ENCODE peak calls at places on chromosomes 3 and 15, in six cellular contexts. Z is neuronal stem cell, W is H1, U is IMR-90, D is H9, F is mesenchymal stem cell. Q is an unnamed sample.
A peak's percentile ranks its signal among the peaks of the same experiment; 100 is the strongest.

GRCh38 chr15:52797625-52798501 is 7.7 kb upstream of the ONECUT1 start:
- DNase-seq in Z (peak; percentile 15), F (no peak), D (peak; percentile 48), U (no peak), W (peak; percentile 67), Q (no peak)

GRCh38 chr3:52056521-52056967 is at the start of gene DUSP7:
- DNase-seq in D (peak; percentile 58), U (peak; percentile 46), Z (peak; percentile 81), W (peak; percentile 76), F (peak; percentile 72), Q (peak; percentile 44)

GRCh38 chr3:18580268-18580667 is 155.1 kb upstream of the SATB1 start:
- DNase-seq in U (no peak), W (no peak), D (no peak), Z (no peak), F (no peak), Q (no peak)

GRCh38 chr15:79283252-79284048 is 928 bp downstream of the ANKRD34C start:
- DNase-seq in U (peak; percentile 21), Z (peak; percentile 73), D (peak; percentile 80), W (peak; percentile 87), F (peak; percentile 58), Q (peak; percentile 42)

GRCh38 chr3:63818282-63819150 is 583 bp upstream of the C3orf49 start:
- DNase-seq in F (peak; percentile 59), W (peak; percentile 83), Z (peak; percentile 62), D (peak; percentile 49), U (peak; percentile 61), Q (peak; percentile 43)

GRCh38 chr15:26662226-26662750 is 110.6 kb downstream of the GABRB3 start:
- DNase-seq in U (no peak), W (no peak), D (no peak), Z (no peak), F (no peak), Q (no peak)

GRCh38 chr15:43975750-43976149 is 148.9 kb downstream of the WDR76 start:
- DNase-seq in D (no peak), Z (no peak), W (no peak), F (no peak), U (no peak), Q (no peak)

GRCh38 chr3:29914861-29915524 is 634.1 kb downstream of the RBMS3 start:
- DNase-seq in U (peak; percentile 78), W (no peak), F (peak; percentile 82), Z (no peak), D (no peak), Q (no peak)

GRCh38 chr3:100254168-100254777 is 6.5 kb upstream of the TBC1D23 start:
- DNase-seq in D (peak; percentile 67), U (peak; percentile 78), W (peak; percentile 58), Z (peak; percentile 54), F (peak; percentile 86), Q (peak; percentile 25)

GRCh38 chr3:153591566-153592221 is 429.7 kb downstream of the RAP2B start:
- DNase-seq in W (no peak), F (no peak), D (no peak), U (no peak), Z (no peak), Q (peak; percentile 86)

GRCh38 chr15:61033319-61033718 is 195.8 kb downstream of the RORA start:
- DNase-seq in D (no peak), Z (no peak), W (no peak), U (no peak), F (no peak), Q (no peak)
- H3K9ac ChIP-seq in D (no peak overlapping the region), Z (no peak overlapping the region), W (no peak overlapping the region), U (no peak overlapping the region), F (peak overlapping the region; percentile 92), Q (no peak overlapping the region)

GRCh38 chr3:10712121-10712520 is 103.9 kb upstream of the SLC6A11 start:
- DNase-seq in W (no peak), D (no peak), Z (no peak), F (no peak), U (no peak), Q (no peak)
- H4K91ac ChIP-seq in W (no peak overlapping the region), D (no peak overlapping the region), Z (no peak overlapping the region), F (no peak overlapping the region), U (no peak overlapping the region), Q (no peak overlapping the region)

GRCh38 chr15:73051811-73052678 is at the start of gene NEO1:
- DNase-seq in F (peak; percentile 89), Z (peak; percentile 94), W (peak; percentile 90), D (peak; percentile 89), U (peak; percentile 70), Q (peak; percentile 71)

GRCh38 chr15:73052679-73053397 is 575 bp downstream of the NEO1 start:
- DNase-seq in Z (peak; percentile 77), F (peak; percentile 80), D (peak; percentile 56), W (peak; percentile 67), U (peak; percentile 38), Q (no peak)

GRCh38 chr15:73053398-73053723 is 1.1 kb downstream of the NEO1 start:
- DNase-seq in Z (no peak), U (no peak), D (no peak), F (no peak), W (no peak), Q (no peak)

GRCh38 chr15:73056460-73056859 is 4.2 kb downstream of the NEO1 start:
- DNase-seq in Z (no peak), D (no peak), W (no peak), F (no peak), U (no peak), Q (no peak)

DNA sequence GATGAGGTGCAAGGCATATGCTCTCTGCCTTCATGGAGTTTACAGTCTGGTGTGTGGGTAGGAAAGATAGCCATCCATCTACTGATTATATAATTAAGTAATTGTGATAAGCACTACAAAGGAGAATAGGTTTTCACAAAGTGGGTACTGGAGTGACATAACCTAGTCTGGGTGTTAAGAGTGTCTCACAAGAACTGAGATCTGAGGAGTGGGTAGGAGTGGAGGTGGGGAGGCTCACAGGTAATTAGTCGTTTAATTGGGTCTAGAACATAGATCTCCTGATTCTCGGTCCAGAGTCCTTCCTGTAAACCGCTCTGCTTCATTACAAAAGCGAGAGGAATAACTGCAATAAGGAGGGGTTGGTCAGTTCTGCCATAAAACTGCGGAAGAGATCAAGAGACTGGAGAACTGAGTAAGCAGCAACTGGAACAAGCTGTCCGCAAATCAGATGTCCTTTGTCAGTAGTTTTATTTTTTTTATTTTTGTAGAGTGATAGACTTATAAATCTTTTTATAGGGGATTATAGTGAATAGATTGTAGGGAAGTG is 2.2 kb downstream of the NEO1 start:
- DNase-seq in F (no peak), Z (no peak), U (no peak), W (no peak), D (no peak), Q (no peak)
- H3K9ac ChIP-seq in F (no peak overlapping the region), Z (no peak overlapping the region), U (no peak overlapping the region), W (no peak overlapping the region), D (no peak overlapping the region), Q (no peak overlapping the region)

GRCh38 chr3:40099875-40100274 is 209.6 kb upstream of the EIF1B start:
- DNase-seq in U (no peak), W (no peak), F (no peak), Z (no peak), D (no peak), Q (no peak)

GRCh38 chr3:40102182-40102581 is 207.3 kb upstream of the EIF1B start:
- DNase-seq in D (no peak), Z (no peak), W (no peak), U (no peak), F (no peak), Q (no peak)

GRCh38 chr3:40103829-40104228 is 205.7 kb upstream of the EIF1B start:
- DNase-seq in U (no peak), Z (no peak), W (no peak), D (no peak), F (no peak), Q (peak; percentile 62)

GRCh38 chr3:40108643-40109042 is 200.9 kb upstream of the EIF1B start:
- DNase-seq in W (no peak), F (no peak), D (no peak), U (no peak), Z (no peak), Q (no peak)

GRCh38 chr3:40104441-40104840 is 205.1 kb upstream of the EIF1B start:
- DNase-seq in Z (no peak), D (no peak), U (no peak), F (no peak), W (no peak), Q (no peak)
- H4K91ac ChIP-seq in Z (no peak overlapping the region), D (no peak overlapping the region), U (no peak overlapping the region), F (no peak overlapping the region), W (no peak overlapping the region), Q (no peak overlapping the region)

Q was measured in trophoblast cell.